ENCODE peak calls at places on chromosome 12, in five cellular contexts. B is AG04450, Y is psoas muscle, U is GM23248, S is neural progenitor cell. T is an unnamed sample. For H3K9me3, the result is how much of the 10 kb centered on the place peaks cover.

GRCh38 chr12:54372113-54372806 is 8.0 kb upstream of the GPR84 start:
- DNase-seq in B (no peak), Y (peak), U (no peak), S (no peak), T (no peak)

GRCh38 chr12:57210926-57211700 is 5.5 kb upstream of the NXPH4 start:
- DNase-seq in U (no peak), B (no peak), S (no peak), Y (no peak), T (no peak)

GRCh38 chr12:89537389-89537788 is 11.5 kb upstream of the POC1B start:
- DNase-seq in B (no peak), U (no peak), Y (no peak), S (no peak), T (no peak)

GRCh38 chr12:109766251-109766778 is 52.7 kb downstream of the FAM222A start:
- DNase-seq in U (no peak), Y (no peak), B (no peak), S (no peak), T (no peak)

GRCh38 chr12:71621938-71622337 is 41.7 kb downstream of the ZFC3H1 start:
- DNase-seq in S (no peak), Y (no peak), U (no peak), B (no peak), T (no peak)

GRCh38 chr12:4607056-4607455 is 41.8 kb downstream of the AKAP3 start:
- DNase-seq in U (no peak), B (no peak), Y (no peak), S (peak), T (no peak)

GRCh38 chr12:77013091-77013490 is 52.3 kb downstream of the E2F7 start:
- DNase-seq in B (peak), S (no peak), Y (no peak), U (no peak), T (no peak)

GRCh38 chr12:2722806-2723205 is 72.0 kb upstream of the FKBP4 start:
- DNase-seq in S (no peak), U (peak), Y (no peak), B (no peak), T (no peak)

GRCh38 chr12:48997719-48998496 is 1.3 kb downstream of the DDN start:
- DNase-seq in Y (peak), U (no peak), B (no peak), S (peak), T (no peak)

GRCh38 chr12:83843531-83843930 is 1069.1 kb downstream of the SLC6A15 start:
- DNase-seq in U (no peak), Y (no peak), B (no peak), S (no peak), T (no peak)

GRCh38 chr12:1529862-1530591 is 64.4 kb downstream of the FBXL14 start:
- DNase-seq in S (peak), B (no peak), U (peak), Y (peak), T (no peak)

GRCh38 chr12:127113945-127114344 is 1153.0 kb upstream of the TMEM132C start:
- DNase-seq in B (no peak), U (no peak), S (peak), Y (no peak), T (no peak)

GRCh38 chr12:51898506-51898905 is 8.8 kb upstream of the ACVRL1 start:
- DNase-seq in B (no peak), U (no peak), Y (no peak), S (no peak), T (no peak)

GRCh38 chr12:95943231-95943842 is at the start of gene AMDHD1:
- DNase-seq in Y (peak), S (peak), U (peak), B (no peak), T (peak)

GRCh38 chr12:7750350-7750749 is 3.2 kb upstream of the CLEC4C start:
- DNase-seq in Y (no peak), S (peak), B (no peak), U (peak), T (no peak)

GRCh38 chr12:22481557-22482104 is 62.7 kb downstream of the C2CD5 start:
- DNase-seq in U (no peak), S (no peak), B (no peak), Y (no peak), T (no peak)

GRCh38 chr12:115323223-115323905 is 639.4 kb upstream of the TBX3 start:
- DNase-seq in B (peak), U (peak), Y (no peak), S (no peak), T (no peak)

GRCh38 chr12:66900616-66901015 is 221.7 kb upstream of the GRIP1 start:
- DNase-seq in B (no peak), Y (no peak), U (no peak), S (no peak), T (no peak)

GRCh38 chr12:54409267-54409666 is 9.8 kb downstream of the ITGA5 start:
- DNase-seq in Y (no peak), B (no peak), U (no peak), S (no peak), T (no peak)

GRCh38 chr12:102964872-102965271 is 7.4 kb downstream of the ASCL1 start:
- DNase-seq in S (peak), Y (no peak), B (no peak), U (no peak), T (no peak)

GRCh38 chr12:116303929-116304328 is 26.4 kb upstream of the MED13L start:
- DNase-seq in S (no peak), U (peak), B (no peak), Y (no peak), T (no peak)

GRCh38 chr12:55934343-55934742 is 3.4 kb downstream of the DGKA start:
- DNase-seq in Y (no peak), B (no peak), U (peak), S (no peak), T (no peak)

GRCh38 chr12:64890873-64891468 is 66.5 kb downstream of the TBC1D30 start:
- DNase-seq in U (peak), B (no peak), S (peak), Y (no peak), T (no peak)

GRCh38 chr12:12483438-12483837 is 79.2 kb downstream of the DUSP16 start:
- DNase-seq in B (no peak), U (no peak), S (no peak), Y (no peak), T (no peak)

GRCh38 chr12:15538881-15539280 is 216.6 kb downstream of the PTPRO start:
- DNase-seq in Y (no peak), S (no peak), B (no peak), U (peak), T (no peak)

GRCh38 chr12:26100966-26101744 is 23.7 kb downstream of the BHLHE41 start:
- DNase-seq in S (no peak), U (no peak), B (no peak), Y (no peak), T (no peak)

GRCh38 chr12:5694759-5695409 is 250.2 kb downstream of the ANO2 start:
- DNase-seq in Y (no peak), B (no peak), U (no peak), S (no peak), T (no peak)

GRCh38 chr12:133174901-133175300 is 6.4 kb upstream of the ZNF268 start:
- DNase-seq in Y (no peak), B (no peak), S (no peak), U (no peak), T (no peak)
- H3K9me3 ChIP-seq in Y (half or more), B (under half), S (under half), U (under half), T (under half)

DNA sequence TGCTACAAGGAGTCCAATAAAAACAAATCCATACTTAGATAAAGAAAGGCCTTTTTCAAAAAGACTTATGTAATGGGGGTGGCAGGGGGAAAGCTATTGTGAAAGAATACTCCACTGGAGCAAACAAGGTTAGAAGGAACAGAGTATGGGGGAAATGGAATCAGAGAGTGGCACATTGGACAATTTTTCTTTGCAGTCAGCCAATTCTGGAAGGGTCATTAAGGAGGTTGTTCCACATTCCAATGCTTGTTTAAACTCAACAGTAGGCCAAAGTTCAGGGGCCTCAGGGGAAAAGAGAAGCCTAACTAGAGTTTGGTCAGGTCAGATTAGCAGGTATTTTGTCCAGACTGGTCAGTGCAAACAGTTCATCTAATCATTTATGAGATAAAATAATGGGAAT is 105.2 kb upstream of the RESF1 start:
- DNase-seq in Y (no peak), S (no peak), B (no peak), U (no peak), T (no peak)
- H3K9me3 ChIP-seq in Y (under half), S (under half), B (under half), U (under half), T (under half)

DNA sequence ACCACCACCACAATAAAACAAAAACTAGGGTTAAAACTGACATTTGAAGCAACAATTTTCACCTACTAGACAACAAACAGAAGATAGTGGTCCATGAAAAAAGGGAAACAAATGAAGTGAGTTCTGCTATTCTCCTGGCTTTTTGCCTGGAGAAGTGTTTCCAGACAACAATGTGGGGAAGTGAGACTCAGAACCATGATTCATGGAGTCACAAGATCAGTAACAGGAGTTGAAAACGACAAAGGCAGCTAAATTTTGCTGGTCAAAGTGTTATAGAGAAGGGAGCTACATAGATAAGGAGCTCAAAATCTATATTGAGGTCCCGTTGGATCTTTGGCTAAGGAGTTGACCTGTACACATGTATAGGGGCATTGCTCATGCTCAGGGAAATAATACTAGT is 475.3 kb downstream of the TRHDE start:
- DNase-seq in B (no peak), Y (no peak), U (no peak), S (no peak), T (no peak)
- H3K9me3 ChIP-seq in B (under half), Y (under half), U (under half), S (under half), T (under half)

GRCh38 chr12:94023879-94024278 is 124.5 kb upstream of the PLXNC1 start:
- DNase-seq in S (no peak), B (no peak), U (no peak), Y (no peak), T (no peak)

GRCh38 chr12:94025730-94026129 is 122.6 kb upstream of the PLXNC1 start:
- DNase-seq in B (no peak), U (peak), Y (no peak), S (no peak), T (no peak)

DNA sequence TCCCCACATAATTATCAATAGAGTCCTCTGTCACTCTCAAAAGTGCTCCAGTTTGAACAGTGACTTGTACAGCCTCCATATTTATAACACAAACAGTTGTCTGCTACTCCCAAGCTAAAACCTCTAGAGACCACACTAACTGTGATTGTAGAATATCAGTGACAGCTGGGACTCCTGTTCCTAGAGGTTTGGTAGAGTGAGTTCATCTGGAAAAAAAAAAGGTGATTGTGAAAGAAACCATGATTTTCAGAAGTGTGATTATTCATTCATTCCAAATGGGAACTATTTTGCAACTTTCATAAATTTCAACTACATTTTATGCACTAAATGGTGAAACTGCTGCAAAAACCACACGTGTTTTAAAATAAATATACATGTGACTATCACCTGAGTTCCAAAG is 128.0 kb upstream of the PLXNC1 start:
- DNase-seq in Y (no peak), U (peak), S (no peak), B (no peak), T (no peak)
- H3K9me3 ChIP-seq in Y (under half), U (under half), S (under half), B (under half), T (under half)